ENCODE peak calls at places on chromosomes 7 and 10, in seven cellular contexts. S is WTC11, Q is breast epithelium, P is foreskin fibroblast, Z is GM12865, T is heart right ventricle, G is stomach. J is an unnamed sample.

GRCh38 chr10:118963963-118964362 is 65.6 kb upstream of the NANOS1 start:
- DNase-seq in G (no peak), T (no peak), Z (no peak), S (no peak), Q (no peak), P (no peak), J (no peak)

GRCh38 chr10:98262571-98262970 is 5.4 kb downstream of the LOXL4 start:
- DNase-seq in S (peak), Q (peak), G (peak), P (peak), T (peak), Z (peak), J (peak)

GRCh38 chr7:50863053-50863452 is 80.4 kb upstream of the GRB10 start:
- DNase-seq in S (no peak), P (no peak), G (no peak), Z (no peak), T (no peak), Q (no peak), J (no peak)

GRCh38 chr10:45602082-45602730 is 70.4 kb downstream of the ZFAND4 start:
- DNase-seq in G (no peak), Q (no peak), T (no peak), Z (no peak), S (no peak), P (peak), J (no peak)

GRCh38 chr10:95963992-95964391 is 56.2 kb downstream of the CC2D2B start:
- DNase-seq in P (no peak), T (no peak), Q (no peak), S (no peak), Z (no peak), G (no peak), J (no peak)

GRCh38 chr10:63522129-63522687 is 1.0 kb downstream of the REEP3 start:
- DNase-seq in G (no peak), P (peak), Q (no peak), S (no peak), Z (peak), T (no peak), J (no peak)

GRCh38 chr7:29457141-29457561 is 106.5 kb upstream of the PRR15 start:
- DNase-seq in G (no peak), Z (no peak), Q (no peak), T (no peak), P (peak), S (no peak), J (no peak)

GRCh38 chr10:90352288-90352687 is 505.6 kb downstream of the HTR7 start:
- DNase-seq in Z (peak), S (no peak), Q (no peak), T (no peak), G (no peak), P (peak), J (no peak)

GRCh38 chr7:104973909-104974415 is 40.0 kb upstream of the KMT2E start:
- DNase-seq in T (no peak), P (peak), S (no peak), G (no peak), Q (no peak), Z (no peak), J (no peak)

GRCh38 chr10:43044444-43045245 is 32.2 kb upstream of the RET start:
- DNase-seq in Z (no peak), T (no peak), G (peak), Q (no peak), P (no peak), S (no peak), J (no peak)

GRCh38 chr10:786666-787512 is 97.4 kb upstream of the DIP2C start:
- DNase-seq in Z (no peak), S (no peak), P (no peak), Q (no peak), G (peak), T (no peak), J (no peak)

GRCh38 chr7:154306036-154306435 is 253.8 kb downstream of the DPP6 start:
- DNase-seq in T (no peak), Z (no peak), S (no peak), G (no peak), Q (no peak), P (no peak), J (no peak)

GRCh38 chr10:6402349-6402709 is 177.7 kb downstream of the PRKCQ start:
- DNase-seq in Z (no peak), S (no peak), G (no peak), T (no peak), Q (no peak), P (no peak), J (no peak)

GRCh38 chr7:120165231-120165630 is 107.7 kb upstream of the KCND2 start:
- DNase-seq in Z (no peak), G (no peak), Q (no peak), T (no peak), S (no peak), P (peak), J (no peak)

GRCh38 chr10:37975407-37975991 is 948 bp downstream of the ZNF25 start:
- DNase-seq in P (peak), S (no peak), Q (no peak), T (no peak), G (no peak), Z (peak), J (no peak)

GRCh38 chr7:6271091-6271658 is 1.2 kb downstream of the CYTH3 start:
- DNase-seq in Q (peak), T (peak), Z (no peak), G (peak), S (peak), P (peak), J (no peak)

GRCh38 chr7:79341902-79342301 is 111.6 kb downstream of the MAGI2 start:
- DNase-seq in G (no peak), Z (no peak), P (no peak), Q (no peak), T (no peak), S (no peak), J (no peak)
- TF ChIP-seq CTCF in G (no peak), Z (no peak), P (no peak), Q (no peak), T (no peak), S (no peak), J (no peak)

GRCh38 chr7:28142650-28143049 is 37.9 kb downstream of the JAZF1 start:
- DNase-seq in G (no peak), T (no peak), Q (no peak), S (no peak), P (no peak), Z (no peak), J (no peak)
- TF ChIP-seq CTCF in G (no peak), T (no peak), Q (no peak), S (no peak), P (no peak), Z (no peak), J (no peak)

GRCh38 chr7:20219062-20219445 is 1.9 kb upstream of the MACC1 start:
- DNase-seq in Q (no peak), S (no peak), G (no peak), Z (no peak), P (no peak), T (no peak), J (no peak)

GRCh38 chr7:20219446-20220292 is 2.5 kb upstream of the MACC1 start:
- DNase-seq in Q (peak), S (peak), P (peak), Z (peak), G (peak), T (peak), J (peak)

GRCh38 chr7:20216637-20217036 is 547 bp downstream of the MACC1 start:
- DNase-seq in Z (no peak), T (no peak), P (no peak), G (no peak), Q (no peak), S (no peak), J (no peak)

GRCh38 chr7:20218261-20218660 is 1.1 kb upstream of the MACC1 start:
- DNase-seq in Z (no peak), G (no peak), S (no peak), Q (no peak), P (peak), T (no peak), J (no peak)

DNA sequence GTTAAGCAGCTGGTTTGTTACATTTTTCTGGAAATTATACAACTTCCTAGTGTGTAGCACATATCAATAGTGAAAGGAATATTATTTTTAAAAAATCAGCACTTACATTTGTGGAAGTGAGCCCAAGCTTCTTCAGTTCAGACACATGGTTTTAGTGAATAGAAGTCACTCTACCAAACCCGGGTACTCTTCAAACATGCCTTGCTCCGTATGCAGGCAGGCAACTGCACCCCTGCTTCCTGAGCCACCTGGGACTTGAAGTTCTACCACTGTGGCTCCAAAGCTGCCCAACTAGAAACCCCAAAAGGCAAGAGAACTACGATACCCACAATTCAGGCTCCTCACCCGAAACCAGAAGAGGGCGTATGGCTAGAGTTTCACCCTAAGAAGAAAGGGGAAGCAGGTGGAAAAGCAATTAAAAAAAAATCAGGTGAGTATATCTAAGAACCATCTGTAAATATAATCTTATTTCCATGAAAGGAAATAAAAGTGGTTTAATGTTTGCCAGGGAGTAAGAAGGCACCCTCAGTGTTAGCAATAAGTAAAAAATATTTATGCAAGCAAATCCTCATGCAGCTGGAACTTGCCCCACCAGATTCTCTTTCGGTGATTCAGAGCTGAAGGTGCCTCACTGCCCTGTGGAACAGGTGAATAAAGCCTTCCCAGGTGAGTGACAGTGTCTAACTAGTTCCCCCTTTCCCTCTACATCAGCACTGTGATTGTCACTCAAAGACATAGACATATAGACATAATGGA is at the start of gene MACC1:
- DNase-seq in S (peak), P (no peak), T (no peak), G (peak), Z (peak), Q (peak), J (peak)
- TF ChIP-seq CTCF in S (no peak), P (no peak), T (no peak), G (peak), Z (peak), Q (peak), J (no peak)

GRCh38 chr7:107938448-107939250 is 47.7 kb downstream of the DLD start:
- DNase-seq in G (no peak), Q (no peak), T (peak), P (no peak), S (no peak), Z (no peak), J (no peak)

GRCh38 chr7:107940951-107941350 is 50.0 kb downstream of the DLD start:
- DNase-seq in T (no peak), G (no peak), Q (no peak), S (no peak), P (no peak), Z (no peak), J (no peak)

GRCh38 chr7:107939472-107940145 is 48.6 kb downstream of the DLD start:
- DNase-seq in S (no peak), Z (no peak), G (no peak), P (peak), Q (no peak), T (peak), J (no peak)

GRCh38 chr7:107937514-107937913 is 46.5 kb downstream of the DLD start:
- DNase-seq in G (no peak), S (no peak), P (no peak), Z (no peak), Q (no peak), T (no peak), J (no peak)

DNA sequence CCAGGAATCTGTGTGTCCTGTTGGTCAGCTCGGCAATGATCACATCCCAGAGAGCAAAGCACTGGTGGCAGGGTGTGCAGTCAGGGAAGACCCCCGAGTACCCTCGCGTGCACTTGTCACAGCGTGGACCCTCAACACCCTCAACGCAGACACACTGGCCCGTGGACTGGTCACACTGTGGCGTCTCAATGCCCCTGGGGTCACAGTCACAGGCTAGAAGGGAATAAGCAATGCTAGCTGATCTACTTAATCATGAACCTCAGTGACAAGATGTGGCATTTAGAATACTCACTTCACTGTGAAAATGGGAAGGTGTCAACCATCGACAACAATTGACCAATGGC is 49.1 kb downstream of the DLD start:
- DNase-seq in Q (no peak), T (no peak), Z (no peak), G (no peak), P (no peak), S (no peak), J (no peak)
- TF ChIP-seq CTCF in Q (no peak), T (no peak), Z (no peak), G (no peak), P (no peak), S (no peak), J (no peak)

GRCh38 chr7:82172017-82172416 is 271.6 kb downstream of the CACNA2D1 start:
- DNase-seq in G (no peak), P (no peak), Q (no peak), Z (no peak), S (no peak), T (no peak), J (no peak)
- TF ChIP-seq CTCF in G (no peak), P (no peak), Q (no peak), Z (peak), S (no peak), T (no peak), J (no peak)

GRCh38 chr7:44194069-44194468 is 4.8 kb upstream of the GCK start:
- DNase-seq in T (no peak), P (peak), G (no peak), Q (no peak), S (no peak), Z (no peak), J (peak)

GRCh38 chr7:44197487-44197886 is 3.3 kb upstream of the YKT6 start:
- DNase-seq in Q (no peak), S (no peak), Z (no peak), G (no peak), T (no peak), P (no peak), J (no peak)

GRCh38 chr7:44194562-44195145 is 5.4 kb upstream of the GCK start:
- DNase-seq in P (no peak), S (no peak), G (no peak), Q (no peak), T (no peak), Z (no peak), J (no peak)

GRCh38 chr7:44195901-44196300 is 4.9 kb upstream of the YKT6 start:
- DNase-seq in P (no peak), Q (no peak), Z (no peak), T (no peak), G (no peak), S (no peak), J (no peak)

GRCh38 chr7:44196450-44196872 is 4.3 kb upstream of the YKT6 start:
- DNase-seq in G (no peak), Q (no peak), T (peak), S (peak), P (peak), Z (peak), J (peak)
- TF ChIP-seq CTCF in G (peak), Q (peak), T (peak), S (peak), P (peak), Z (peak), J (peak)

GRCh38 chr7:7304705-7305475 is 122.5 kb downstream of the C1GALT1 start:
- DNase-seq in S (no peak), G (no peak), P (no peak), Q (peak), Z (no peak), T (no peak), J (no peak)

GRCh38 chr7:7311001-7311400 is 128.7 kb downstream of the C1GALT1 start:
- DNase-seq in Q (no peak), P (no peak), S (no peak), T (no peak), G (no peak), Z (no peak), J (no peak)

GRCh38 chr7:7306231-7306630 is 123.9 kb downstream of the C1GALT1 start:
- DNase-seq in Z (no peak), S (no peak), G (no peak), P (no peak), Q (peak), T (no peak), J (no peak)
- TF ChIP-seq CTCF in Z (no peak), S (no peak), G (no peak), P (no peak), Q (no peak), T (no peak), J (no peak)

GRCh38 chr7:53350241-53350640 is 314.8 kb downstream of the POM121L12 start:
- DNase-seq in Q (no peak), S (peak), Z (no peak), P (no peak), T (no peak), G (no peak), J (peak)
- TF ChIP-seq CTCF in Q (no peak), S (peak), Z (peak), P (no peak), T (no peak), G (no peak), J (peak)